ENCODE peak calls at places on chromosome 10, in six cellular contexts. O is neural progenitor cell, H is endothelial cell, X is suprapubic skin, V is left ventricle myocardium inferior, A is progenitor cell of endocrine pancreas. J is an unnamed sample.

GRCh38 chr10:45375101-45375500 is 1.1 kb downstream of the ALOX5 start:
- DNase-seq in O (no peak), H (no peak), X (no peak), V (no peak), A (no peak), J (no peak)

GRCh38 chr10:16787361-16787791 is 29.8 kb downstream of the RSU1 start:
- DNase-seq in O (no peak), H (no peak), X (no peak), V (no peak), A (no peak), J (no peak)

GRCh38 chr10:80909254-80909653 is 371.6 kb downstream of the SH2D4B start:
- DNase-seq in O (no peak), H (no peak), X (no peak), V (no peak), A (no peak), J (no peak)

GRCh38 chr10:125331056-125331455 is 170.7 kb upstream of the CTBP2 start:
- DNase-seq in O (no peak), H (no peak), X (no peak), V (no peak), A (no peak), J (no peak)

GRCh38 chr10:1074748-1075358 is 18.7 kb downstream of the WDR37 start:
- DNase-seq in O (no peak), H (no peak), X (no peak), V (no peak), A (no peak), J (no peak)

GRCh38 chr10:67818323-67818722 is 19.7 kb downstream of the DNAJC12 start:
- DNase-seq in O (no peak), H (no peak), X (no peak), V (no peak), A (no peak), J (no peak)

GRCh38 chr10:14487511-14487909 is 156.8 kb upstream of the FRMD4A start:
- DNase-seq in O (no peak), H (no peak), X (no peak), V (no peak), A (no peak), J (no peak)

GRCh38 chr10:80313523-80313922 is 24.1 kb upstream of the MAT1A start:
- DNase-seq in O (no peak), H (no peak), X (no peak), V (no peak), A (no peak), J (no peak)

GRCh38 chr10:57699944-57700343 is 567.8 kb downstream of the IPMK start:
- DNase-seq in O (no peak), H (no peak), X (no peak), V (no peak), A (no peak), J (no peak)

GRCh38 chr10:44201656-44202055 is 183.2 kb downstream of the CXCL12 start:
- DNase-seq in O (no peak), H (no peak), X (no peak), V (no peak), A (no peak), J (no peak)

GRCh38 chr10:119431768-119432135 is 110.8 kb downstream of the RGS10 start:
- DNase-seq in O (no peak), H (no peak), X (no peak), V (no peak), A (no peak), J (no peak)

GRCh38 chr10:43286076-43286805 is 19.4 kb upstream of the RASGEF1A start:
- DNase-seq in O (no peak), H (no peak), X (no peak), V (no peak), A (no peak), J (no peak)

GRCh38 chr10:102421645-102422585 is 1.3 kb downstream of the FBXL15 start:
- DNase-seq in O (peak; percentile 52), H (no peak), X (no peak), V (no peak), A (no peak), J (no peak)

GRCh38 chr10:128929905-128930304 is 537.1 kb upstream of the MGMT start:
- DNase-seq in O (no peak), H (no peak), X (no peak), V (no peak), A (no peak), J (no peak)

GRCh38 chr10:70925377-70926214 is 37.2 kb upstream of the PCBD1 start:
- DNase-seq in O (peak; percentile 82), H (peak; percentile 73), X (no peak), V (peak; percentile 49), A (peak; percentile 56), J (no peak)

GRCh38 chr10:77428776-77429395 is 208.7 kb downstream of the KCNMA1 start:
- DNase-seq in O (peak; percentile 61), H (peak; percentile 45), X (no peak), V (no peak), A (peak; percentile 21), J (no peak)

GRCh38 chr10:70034252-70034651 is 18.4 kb upstream of the MACROH2A2 start:
- DNase-seq in O (no peak), H (no peak), X (no peak), V (no peak), A (no peak), J (no peak)

GRCh38 chr10:117007080-117007479 is 2.1 kb upstream of the SHTN1 start:
- DNase-seq in O (no peak), H (no peak), X (no peak), V (no peak), A (no peak), J (no peak)

GRCh38 chr10:131790021-131790420 is 110.8 kb upstream of the PPP2R2D start:
- DNase-seq in O (no peak), H (no peak), X (no peak), V (no peak), A (no peak), J (no peak)

GRCh38 chr10:93568105-93568390 is 1.6 kb downstream of the FFAR4 start:
- DNase-seq in O (peak; percentile 16), H (no peak), X (no peak), V (peak; percentile 22), A (no peak), J (no peak)

GRCh38 chr10:95767884-95768556 is 12.1 kb downstream of the ENTPD1 start:
- DNase-seq in O (no peak), H (no peak), X (no peak), V (peak; percentile 25), A (no peak), J (no peak)

GRCh38 chr10:18675069-18675801 is 16.0 kb downstream of the ARL5B start:
- DNase-seq in O (no peak), H (no peak), X (no peak), V (no peak), A (no peak), J (no peak)

GRCh38 chr10:78260675-78261074 is 227.0 kb downstream of the RPS24 start:
- DNase-seq in O (no peak), H (no peak), X (no peak), V (no peak), A (no peak), J (no peak)

GRCh38 chr10:123621492-123621891 is 44.7 kb upstream of the GPR26 start:
- DNase-seq in O (no peak), H (no peak), X (no peak), V (no peak), A (no peak), J (no peak)

GRCh38 chr10:123622381-123622780 is 43.8 kb upstream of the GPR26 start:
- DNase-seq in O (no peak), H (no peak), X (no peak), V (no peak), A (no peak), J (no peak)

GRCh38 chr10:123620621-123621020 is 45.5 kb upstream of the GPR26 start:
- DNase-seq in O (no peak), H (no peak), X (no peak), V (no peak), A (no peak), J (no peak)

GRCh38 chr10:123624086-123624485 is 42.1 kb upstream of the GPR26 start:
- DNase-seq in O (no peak), H (no peak), X (no peak), V (no peak), A (no peak), J (no peak)

DNA sequence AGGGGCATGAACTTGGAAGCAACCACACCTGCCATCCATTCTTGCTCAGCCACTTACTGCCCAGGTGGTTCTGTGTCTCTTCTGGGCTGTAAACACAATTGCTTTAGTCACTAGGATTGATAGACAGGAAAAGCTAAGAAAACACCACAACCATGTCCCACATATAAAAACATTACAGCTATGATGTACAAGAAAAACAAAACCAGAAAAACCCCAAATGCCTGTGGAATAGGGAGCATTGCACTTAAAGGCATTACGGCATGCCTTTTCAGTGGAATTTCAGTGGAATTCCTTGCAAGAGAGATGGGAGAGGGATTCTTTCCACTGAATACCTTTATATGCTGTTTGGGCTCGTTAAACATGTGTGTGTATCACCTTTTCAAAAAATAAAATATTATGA is 44.2 kb upstream of the GPR26 start:
- DNase-seq in O (no peak), H (no peak), X (no peak), V (no peak), A (no peak), J (no peak)
- TF ChIP-seq CTCF in O (no peak), H (no peak), X (no peak), V (no peak), A (no peak), J (no peak)

GRCh38 chr10:88385601-88386203 is 197.4 kb downstream of the RNLS start:
- DNase-seq in O (no peak), H (no peak), X (no peak), V (no peak), A (no peak), J (no peak)
- TF ChIP-seq CTCF in O (no peak), H (no peak), X (no peak), V (no peak), A (no peak), J (no peak)

DNA sequence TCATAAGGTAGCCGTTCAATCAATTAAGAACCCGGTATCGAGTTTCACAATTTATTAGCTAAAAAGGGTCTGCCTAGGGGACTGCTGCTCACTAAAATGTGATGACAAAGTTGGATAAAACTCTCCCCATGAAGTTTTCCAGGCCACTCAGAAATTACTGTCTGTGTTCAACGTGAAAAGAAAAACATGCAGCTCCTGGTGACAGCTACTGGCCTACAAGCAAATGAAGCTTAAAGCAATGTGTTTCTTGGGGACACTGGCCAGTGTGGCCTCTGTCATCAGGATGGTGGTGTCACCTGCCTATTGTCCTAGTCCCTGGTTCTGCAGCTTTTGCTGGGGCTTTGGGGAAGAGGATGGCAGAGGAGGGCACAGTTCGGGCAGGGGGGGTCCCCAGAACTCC is 222.6 kb downstream of the WDR11 start:
- DNase-seq in O (no peak), H (no peak), X (no peak), V (no peak), A (no peak), J (no peak)
- TF ChIP-seq CTCF in O (no peak), H (no peak), X (no peak), V (no peak), A (no peak), J (no peak)

GRCh38 chr10:114384601-114385000 is 19.7 kb downstream of the AFAP1L2 start:
- DNase-seq in O (no peak), H (no peak), X (no peak), V (no peak), A (no peak), J (no peak)

GRCh38 chr10:114386446-114386845 is 17.9 kb downstream of the AFAP1L2 start:
- DNase-seq in O (no peak), H (no peak), X (no peak), V (no peak), A (no peak), J (no peak)

GRCh38 chr10:114388275-114388674 is 16.0 kb downstream of the AFAP1L2 start:
- DNase-seq in O (no peak), H (no peak), X (no peak), V (no peak), A (no peak), J (no peak)

GRCh38 chr10:114389429-114389828 is 14.9 kb downstream of the AFAP1L2 start:
- DNase-seq in O (no peak), H (no peak), X (no peak), V (no peak), A (no peak), J (no peak)

GRCh38 chr10:114387784-114388183 is 16.5 kb downstream of the AFAP1L2 start:
- DNase-seq in O (peak; percentile 23), H (no peak), X (no peak), V (no peak), A (no peak), J (no peak)
- TF ChIP-seq CTCF in O (peak; percentile 50), H (peak; percentile 30), X (no peak), V (no peak), A (no peak), J (no peak)

J was measured in thoracic aorta.